ENCODE peak calls at places on chromosomes 11 and 22, in nine cellular contexts. G is Panc1, N is uterus, B is neural crest cell, Q is endodermal cell, K is nephron progenitor cell, T is body of pancreas, M is upper lobe of right lung, E is dorsolateral prefrontal cortex. P is an unnamed sample.

GRCh38 chr11:19187880-19188279 is 13.9 kb downstream of the CSRP3 start:
- DNase-seq in G (no peak), N (no peak), B (peak; percentile 21), Q (no peak), K (peak; percentile 5), T (no peak), M (no peak), E (peak; percentile 52), P (no peak)

GRCh38 chr22:32183625-32184024 is 21.2 kb downstream of the RFPL2 start:
- DNase-seq in G (no peak), N (no peak), B (no peak), Q (no peak), K (no peak), T (no peak), M (no peak), E (no peak), P (no peak)

GRCh38 chr11:1521382-1522080 is 35.0 kb upstream of the MOB2 start:
- DNase-seq in G (no peak), N (no peak), B (no peak), Q (no peak), K (no peak), T (no peak), M (no peak), E (no peak), P (no peak)

GRCh38 chr11:43694477-43694876 is 13.9 kb downstream of the HSD17B12 start:
- DNase-seq in G (no peak), N (no peak), B (no peak), Q (no peak), K (no peak), T (no peak), M (no peak), E (no peak), P (no peak)

GRCh38 chr11:45023065-45023365 is 72.3 kb upstream of the TP53I11 start:
- DNase-seq in G (no peak), N (no peak), B (no peak), Q (no peak), K (no peak), T (no peak), M (no peak), E (no peak), P (no peak)

GRCh38 chr11:16738949-16739262 is 459 bp downstream of the C11orf58 start:
- DNase-seq in G (no peak), N (no peak), B (no peak), Q (no peak), K (no peak), T (no peak), M (no peak), E (no peak), P (peak; percentile 53)

GRCh38 chr11:12524865-12525264 is 147.5 kb downstream of the PARVA start:
- DNase-seq in G (no peak), N (no peak), B (no peak), Q (no peak), K (no peak), T (no peak), M (no peak), E (no peak), P (no peak)

GRCh38 chr11:77687088-77687487 is 49.5 kb upstream of the CLNS1A start:
- DNase-seq in G (no peak), N (no peak), B (no peak), Q (no peak), K (no peak), T (no peak), M (no peak), E (no peak), P (no peak)

GRCh38 chr22:31340360-31340759 is 5.8 kb downstream of the PATZ1 start:
- DNase-seq in G (no peak), N (no peak), B (no peak), Q (no peak), K (no peak), T (no peak), M (no peak), E (no peak), P (no peak)

GRCh38 chr22:24146791-24147353 is 34.4 kb upstream of the SUSD2 start:
- DNase-seq in G (no peak), N (peak; percentile 79), B (no peak), Q (peak; percentile 68), K (no peak), T (peak; percentile 58), M (no peak), E (no peak), P (no peak)

GRCh38 chr11:13726456-13726855 is 58.0 kb downstream of the FAR1 start:
- DNase-seq in G (no peak), N (no peak), B (no peak), Q (no peak), K (no peak), T (no peak), M (no peak), E (no peak), P (no peak)

GRCh38 chr11:77791301-77791700 is 29.2 kb downstream of the RSF1 start:
- DNase-seq in G (no peak), N (no peak), B (no peak), Q (no peak), K (no peak), T (no peak), M (no peak), E (no peak), P (no peak)

GRCh38 chr11:121479355-121479754 is 26.6 kb upstream of the SORL1-AS1 start:
- DNase-seq in G (no peak), N (no peak), B (no peak), Q (peak; percentile 94), K (peak; percentile 36), T (no peak), M (no peak), E (no peak), P (no peak)

GRCh38 chr22:26460202-26460601 is 23.4 kb downstream of the HPS4 start:
- DNase-seq in G (no peak), N (no peak), B (no peak), Q (no peak), K (no peak), T (no peak), M (no peak), E (no peak), P (no peak)

GRCh38 chr11:92752122-92752521 is 217.3 kb upstream of the MTNR1B start:
- DNase-seq in G (no peak), N (no peak), B (no peak), Q (no peak), K (no peak), T (no peak), M (no peak), E (no peak), P (no peak)

GRCh38 chr22:49147617-49148175 is 680.0 kb downstream of the BRD1 start:
- DNase-seq in G (no peak), N (no peak), B (no peak), Q (no peak), K (no peak), T (no peak), M (no peak), E (no peak), P (no peak)

GRCh38 chr11:108592591-108593213 is 866 bp downstream of the EXPH5 start:
- DNase-seq in G (no peak), N (no peak), B (peak; percentile 4), Q (peak; percentile 77), K (peak; percentile 62), T (peak; percentile 56), M (peak; percentile 80), E (peak; percentile 52), P (peak; percentile 61)

GRCh38 chr11:109644158-109644557 is 222.2 kb downstream of the C11orf87 start:
- DNase-seq in G (no peak), N (no peak), B (no peak), Q (no peak), K (no peak), T (peak; percentile 27), M (no peak), E (peak; percentile 50), P (no peak)

GRCh38 chr11:118226781-118227180 is 2.0 kb upstream of the JAML start:
- DNase-seq in G (no peak), N (no peak), B (no peak), Q (no peak), K (no peak), T (no peak), M (no peak), E (no peak), P (peak; percentile 37)

GRCh38 chr11:94650756-94651155 is 83.6 kb downstream of the PIWIL4 start:
- DNase-seq in G (no peak), N (peak; percentile 76), B (no peak), Q (peak; percentile 49), K (no peak), T (peak; percentile 27), M (peak; percentile 62), E (no peak), P (no peak)
- TF ChIP-seq CTCF in G (no peak), N (no peak), B (no peak), Q (no peak), K (no peak), T (no peak), M (no peak), E (no peak), P (no peak)

GRCh38 chr22:45677060-45677459 is 5.4 kb downstream of the ATXN10 start:
- DNase-seq in G (no peak), N (no peak), B (no peak), Q (no peak), K (no peak), T (no peak), M (no peak), E (no peak), P (no peak)

GRCh38 chr22:45682069-45682468 is 10.4 kb downstream of the ATXN10 start:
- DNase-seq in G (no peak), N (no peak), B (no peak), Q (no peak), K (no peak), T (no peak), M (no peak), E (no peak), P (no peak)

GRCh38 chr22:45676024-45676423 is 4.4 kb downstream of the ATXN10 start:
- DNase-seq in G (no peak), N (no peak), B (no peak), Q (no peak), K (no peak), T (no peak), M (no peak), E (no peak), P (no peak)

GRCh38 chr22:45680932-45681700 is 9.5 kb downstream of the ATXN10 start:
- DNase-seq in G (no peak), N (no peak), B (no peak), Q (no peak), K (no peak), T (no peak), M (no peak), E (no peak), P (no peak)

GRCh38 chr22:45678961-45679912 is 7.6 kb downstream of the ATXN10 start:
- DNase-seq in G (no peak), N (no peak), B (no peak), Q (no peak), K (no peak), T (no peak), M (no peak), E (no peak), P (no peak)
- TF ChIP-seq CTCF in G (no peak), N (no peak), B (no peak), Q (no peak), K (no peak), T (no peak), M (no peak), E (no peak), P (no peak)

GRCh38 chr11:57205046-57205671 is 23.4 kb downstream of the LRRC55 start:
- DNase-seq in G (no peak), N (no peak), B (no peak), Q (peak; percentile 76), K (no peak), T (no peak), M (no peak), E (no peak), P (no peak)
- TF ChIP-seq CTCF in G (no peak), N (no peak), B (no peak), Q (peak; percentile 56), K (no peak), T (no peak), M (peak; percentile 19), E (no peak), P (no peak)

GRCh38 chr11:299951-300735 is 817 bp upstream of the IFITM5 start:
- DNase-seq in G (no peak), N (no peak), B (no peak), Q (peak; percentile 75), K (peak; percentile 52), T (no peak), M (peak; percentile 61), E (no peak), P (peak; percentile 68)
- TF ChIP-seq CTCF in G (no peak), N (no peak), B (no peak), Q (peak; percentile 43), K (no peak), T (no peak), M (peak; percentile 15), E (no peak), P (no peak)